ENCODE peak calls at places on chromosomes 7 and 10, in six cellular contexts. W is AG04450; V is stimulated activated CD8-positive, alpha-beta memory T cell treated with anti-CD3 and anti-CD28 coated beads, Interleukin-2, amount 100 ng/mL, for 48 hours; Q is GM12864; L is AG08395; D is activated naive CD4-positive, alpha-beta T cell treated with anti-CD3 and anti-CD28 coated beads, Interleukin-2, amount 50 U/mL, for 16 hours. O is an unnamed sample.

GRCh38 chr7:9796241-9796640 is 1177.4 kb upstream of the PHF14 start:
- DNase-seq in Q (no peak), W (no peak), V (no peak), L (no peak), D (no peak), O (no peak)

GRCh38 chr10:124232686-124233545 is 139.5 kb upstream of the CHST15 start:
- DNase-seq in D (no peak), V (no peak), Q (no peak), L (no peak), W (no peak), O (no peak)

GRCh38 chr10:48996-49395 is at the start of gene TUBB8:
- DNase-seq in V (no peak), Q (no peak), W (no peak), L (no peak), D (no peak), O (no peak)

GRCh38 chr7:34184466-34184865 is 279.1 kb downstream of the BMPER start:
- DNase-seq in L (peak; percentile 44), W (no peak), V (no peak), Q (no peak), D (no peak), O (no peak)

GRCh38 chr10:90675621-90676020 is 182.2 kb downstream of the HTR7 start:
- DNase-seq in D (no peak), L (no peak), W (no peak), Q (no peak), V (no peak), O (no peak)

GRCh38 chr7:35647171-35647574 is 47.8 kb downstream of the HERPUD2 start:
- DNase-seq in W (no peak), Q (no peak), V (no peak), D (no peak), L (no peak), O (peak; percentile 20)

GRCh38 chr7:93140582-93141191 is 7.5 kb downstream of the SAMD9L start:
- DNase-seq in V (no peak), L (no peak), Q (no peak), W (no peak), D (no peak), O (no peak)

GRCh38 chr10:73819513-73820093 is 8.2 kb upstream of the NDST2 start:
- DNase-seq in W (no peak), D (no peak), V (no peak), Q (no peak), L (no peak), O (no peak)

GRCh38 chr7:147078324-147078723 is 961.7 kb downstream of the CNTNAP2 start:
- DNase-seq in D (no peak), W (no peak), V (no peak), Q (no peak), L (no peak), O (no peak)

GRCh38 chr7:106284516-106285050 is at the start of gene NAMPT:
- DNase-seq in L (no peak), W (no peak), Q (no peak), D (no peak), V (peak; percentile 46), O (no peak)

GRCh38 chr10:74096777-74097176 is 53.9 kb downstream of the AP3M1 start:
- DNase-seq in V (no peak), Q (peak; percentile 43), D (no peak), L (no peak), W (no peak), O (no peak)

GRCh38 chr10:129517680-129518057 is 50.6 kb downstream of the MGMT start:
- DNase-seq in D (no peak), L (no peak), W (no peak), Q (no peak), V (no peak), O (no peak)

GRCh38 chr7:158952776-158953175 is 96.4 kb downstream of the DYNC2I1 start:
- DNase-seq in V (no peak), L (no peak), Q (no peak), D (no peak), W (no peak), O (no peak)

GRCh38 chr10:76282122-76283030 is 851.0 kb downstream of the LRMDA start:
- DNase-seq in W (peak; percentile 65), L (no peak), V (no peak), D (no peak), Q (no peak), O (no peak)

GRCh38 chr7:21076579-21076978 is 289.9 kb upstream of the SP8 start:
- DNase-seq in V (no peak), L (no peak), Q (no peak), D (no peak), W (no peak), O (no peak)

GRCh38 chr7:29879609-29880008 is 73.3 kb downstream of the WIPF3 start:
- DNase-seq in L (peak; percentile 35), V (no peak), W (no peak), D (no peak), Q (no peak), O (no peak)

GRCh38 chr7:2873686-2874551 is 29.8 kb upstream of the GNA12 start:
- DNase-seq in W (peak; percentile 87), V (no peak), Q (no peak), L (peak; percentile 93), D (no peak), O (peak; percentile 35)

GRCh38 chr10:118977022-118977599 is 52.4 kb upstream of the NANOS1 start:
- DNase-seq in Q (no peak), W (no peak), L (no peak), V (no peak), D (no peak), O (no peak)

GRCh38 chr7:94829987-94830386 is 77.4 kb upstream of the PPP1R9A start:
- DNase-seq in D (no peak), W (no peak), V (no peak), L (no peak), Q (no peak), O (no peak)

GRCh38 chr7:73560035-73560835 is 2.7 kb upstream of the BCL7B start:
- DNase-seq in V (no peak), L (peak; percentile 83), W (peak; percentile 69), Q (no peak), D (no peak), O (peak; percentile 61)

GRCh38 chr7:90933041-90933440 is 331.2 kb upstream of the FZD1 start:
- DNase-seq in Q (no peak), W (no peak), D (no peak), V (no peak), L (no peak), O (no peak)

GRCh38 chr10:98446121-98446655 is 547 bp downstream of the HPS1 start:
- DNase-seq in Q (no peak), D (peak; percentile 45), W (no peak), L (peak; percentile 49), V (no peak), O (no peak)

GRCh38 chr7:74505426-74506328 is 52.0 kb downstream of the GTF2IRD1 start:
- DNase-seq in W (peak; percentile 49), D (no peak), V (no peak), L (no peak), Q (no peak), O (no peak)

GRCh38 chr10:90417056-90417455 is 440.8 kb downstream of the HTR7 start:
- DNase-seq in L (no peak), W (peak; percentile 69), Q (no peak), V (no peak), D (no peak), O (no peak)

GRCh38 chr7:118794419-118794818 is 569.9 kb downstream of the ANKRD7 start:
- DNase-seq in D (no peak), Q (no peak), L (no peak), V (no peak), W (no peak), O (no peak)

GRCh38 chr10:99532687-99533495 is at the start of gene NKX2-3:
- DNase-seq in V (peak; percentile 39), D (no peak), W (no peak), Q (peak; percentile 45), L (no peak), O (no peak)

GRCh38 chr7:2082357-2083038 is 150.2 kb downstream of the MAD1L1 start:
- DNase-seq in W (peak; percentile 59), Q (no peak), D (no peak), V (no peak), L (peak; percentile 98), O (no peak)

GRCh38 chr10:112721080-112721698 is 228.9 kb upstream of the TCF7L2 start:
- DNase-seq in D (no peak), W (no peak), V (no peak), L (peak; percentile 47), Q (no peak), O (no peak)

GRCh38 chr7:29270979-29271658 is 76.5 kb downstream of the CHN2 start:
- DNase-seq in D (no peak), Q (no peak), V (no peak), W (no peak), L (no peak), O (no peak)

GRCh38 chr10:8174762-8175161 is 120.3 kb downstream of the GATA3 start:
- DNase-seq in D (no peak), V (no peak), W (no peak), Q (no peak), L (no peak), O (no peak)

GRCh38 chr7:159143780-159144755 is 599 bp downstream of the VIPR2 start:
- DNase-seq in W (no peak), L (no peak), V (peak; percentile 13), D (no peak), Q (no peak), O (no peak)

GRCh38 chr7:12705878-12706277 is 18.4 kb downstream of the ARL4A start:
- DNase-seq in D (no peak), W (no peak), Q (no peak), L (no peak), V (no peak), O (no peak)

GRCh38 chr10:72243822-72244437 is 27.9 kb upstream of the ASCC1 start:
- DNase-seq in V (no peak), L (peak; percentile 93), Q (no peak), D (no peak), W (peak; percentile 80), O (no peak)

GRCh38 chr7:97025983-97026704 is 1.5 kb upstream of the DLX5 start:
- DNase-seq in D (no peak), Q (no peak), L (peak; percentile 33), V (no peak), W (no peak), O (no peak)

GRCh38 chr10:116688241-116688711 is 54.1 kb downstream of the HSPA12A start:
- DNase-seq in L (peak; percentile 87), Q (no peak), V (no peak), W (peak; percentile 44), D (no peak), O (no peak)

GRCh38 chr10:114328278-114328812 is 76.0 kb downstream of the AFAP1L2 start:
- DNase-seq in Q (no peak), W (no peak), V (no peak), D (no peak), L (no peak), O (no peak)

GRCh38 chr7:18619311-18619710 is 123.8 kb downstream of the HDAC9 start:
- DNase-seq in W (no peak), V (no peak), D (no peak), Q (no peak), L (no peak), O (no peak)

GRCh38 chr7:70574970-70575799 is 556.8 kb upstream of the GALNT17 start:
- DNase-seq in W (no peak), D (no peak), L (no peak), V (no peak), Q (no peak), O (peak; percentile 98)